ENCODE peak calls at places on chromosomes 13 and 19, in seven cellular contexts. W, U, M, T, I, J and G are unnamed samples.

GRCh38 chr13:73060251-73061160 is 1.7 kb downstream of the KLF5 start:
- DNase-seq in W (peak; percentile 33), U (peak; percentile 23), M (no peak), T (peak; percentile 23), I (peak; percentile 2), J (peak; percentile 30), G (peak; percentile 78)

GRCh38 chr19:34669305-34669704 is 7.7 kb downstream of the SCGB2B2 start:
- DNase-seq in W (no peak), U (no peak), M (no peak), T (no peak), I (no peak), J (peak; percentile 77), G (no peak)

GRCh38 chr19:33498391-33499000 is 23.1 kb downstream of the PEPD start:
- DNase-seq in W (no peak), U (no peak), M (no peak), T (no peak), I (no peak), J (no peak), G (no peak)

GRCh38 chr13:105804561-105805190 is 730.8 kb downstream of the EFNB2 start:
- DNase-seq in W (no peak), U (no peak), M (no peak), T (no peak), I (no peak), J (no peak), G (peak; percentile 55)

GRCh38 chr19:49157445-49158224 is at the start of gene TRPM4:
- DNase-seq in W (peak; percentile 92), U (peak; percentile 93), M (peak; percentile 96), T (peak; percentile 91), I (peak; percentile 16), J (peak; percentile 96), G (peak; percentile 88)

GRCh38 chr19:397321-397720 is 11.6 kb downstream of the C2CD4C start:
- DNase-seq in W (no peak), U (no peak), M (no peak), T (no peak), I (no peak), J (no peak), G (no peak)

GRCh38 chr19:55373993-55374757 is 2.5 kb upstream of the TMEM190 start:
- DNase-seq in W (no peak), U (no peak), M (no peak), T (no peak), I (no peak), J (no peak), G (no peak)

GRCh38 chr13:35818577-35819165 is 312.5 kb downstream of the DCLK1 start:
- DNase-seq in W (no peak), U (peak; percentile 50), M (no peak), T (no peak), I (no peak), J (no peak), G (no peak)

GRCh38 chr13:112754281-112755025 is 64.6 kb downstream of the ATP11A start:
- DNase-seq in W (no peak), U (no peak), M (no peak), T (no peak), I (no peak), J (no peak), G (no peak)

GRCh38 chr19:48833977-48834376 is 2.3 kb downstream of the HSD17B14 start:
- DNase-seq in W (no peak), U (no peak), M (no peak), T (no peak), I (no peak), J (no peak), G (no peak)

GRCh38 chr19:17097593-17098126 is 22.1 kb downstream of the MYO9B start:
- DNase-seq in W (no peak), U (no peak), M (no peak), T (no peak), I (no peak), J (no peak), G (peak; percentile 60)

GRCh38 chr13:41675306-41675705 is 218.0 kb downstream of the RGCC start:
- DNase-seq in W (no peak), U (no peak), M (no peak), T (no peak), I (no peak), J (no peak), G (no peak)

GRCh38 chr13:43374621-43375020 is 351.2 kb downstream of the DNAJC15 start:
- DNase-seq in W (no peak), U (peak; percentile 58), M (no peak), T (no peak), I (no peak), J (no peak), G (no peak)

GRCh38 chr13:50374517-50374916 is 359.3 kb downstream of the KCNRG start:
- DNase-seq in W (no peak), U (no peak), M (no peak), T (no peak), I (no peak), J (no peak), G (no peak)

GRCh38 chr13:88246239-88246638 is 575.1 kb downstream of the SLITRK5 start:
- DNase-seq in W (no peak), U (no peak), M (no peak), T (no peak), I (no peak), J (no peak), G (no peak)

GRCh38 chr13:114105351-114106225 is 26.8 kb downstream of the RASA3 start:
- DNase-seq in W (peak; percentile 14), U (no peak), M (no peak), T (peak; percentile 18), I (no peak), J (no peak), G (no peak)

GRCh38 chr13:52141299-52141698 is 12.4 kb upstream of the NEK5 start:
- DNase-seq in W (no peak), U (no peak), M (no peak), T (no peak), I (no peak), J (no peak), G (no peak)

GRCh38 chr13:26255717-26256277 is 1.9 kb downstream of the CDK8 start:
- DNase-seq in W (no peak), U (peak; percentile 23), M (no peak), T (no peak), I (no peak), J (no peak), G (no peak)

GRCh38 chr19:45020071-45020470 is 18.8 kb upstream of the CLASRP start:
- DNase-seq in W (no peak), U (no peak), M (no peak), T (no peak), I (no peak), J (no peak), G (no peak)

GRCh38 chr19:45021971-45022370 is 16.9 kb upstream of the CLASRP start:
- DNase-seq in W (no peak), U (no peak), M (no peak), T (no peak), I (no peak), J (no peak), G (no peak)

GRCh38 chr19:45023048-45023447 is 15.8 kb upstream of the CLASRP start:
- DNase-seq in W (no peak), U (peak; percentile 48), M (no peak), T (no peak), I (no peak), J (no peak), G (no peak)

GRCh38 chr19:45016388-45017314 is 15.4 kb downstream of the RELB start:
- DNase-seq in W (peak; percentile 59), U (peak; percentile 86), M (peak; percentile 40), T (peak; percentile 62), I (peak; percentile 65), J (peak; percentile 67), G (peak; percentile 89)

DNA sequence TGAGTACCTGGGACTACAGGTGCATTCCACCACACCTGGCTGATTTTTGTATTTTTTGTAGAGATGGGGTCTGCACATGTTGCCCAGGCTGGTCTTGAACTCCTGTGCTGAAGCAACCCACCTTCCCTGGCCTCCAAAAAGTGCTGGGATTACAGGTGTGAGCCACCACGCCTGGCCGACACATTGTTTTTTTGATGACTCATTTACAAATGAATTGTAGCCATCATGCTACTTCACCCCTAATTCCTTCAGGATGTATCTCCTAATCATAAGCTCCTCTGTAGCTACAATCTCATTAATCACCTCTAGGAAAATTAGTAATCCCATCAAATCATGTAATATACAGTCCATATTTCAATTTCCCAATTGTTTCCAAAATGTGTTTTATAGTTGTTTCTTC is 17.9 kb downstream of the RELB start:
- DNase-seq in W (no peak), U (no peak), M (no peak), T (no peak), I (no peak), J (no peak), G (no peak)
- H3K9me3 ChIP-seq in W (no peaks in the 10 kb centered on the region), U (no peaks in the 10 kb centered on the region), M (no peaks in the 10 kb centered on the region), T (no peaks in the 10 kb centered on the region), I (no peaks in the 10 kb centered on the region), J (no peaks in the 10 kb centered on the region), G (no peaks in the 10 kb centered on the region)

GRCh38 chr19:2721570-2722540 is 683 bp upstream of the DIRAS1 start:
- DNase-seq in W (no peak), U (no peak), M (no peak), T (no peak), I (no peak), J (no peak), G (no peak)
- H3K4me3 ChIP-seq in W (peak overlapping the region; percentile 38), U (peak overlapping the region; percentile 86), M (peak overlapping the region; percentile 73), T (peak overlapping the region; percentile 16), I (no peak overlapping the region), J (peak overlapping the region; percentile 14), G (peak overlapping the region; percentile 37)

GRCh38 chr13:44762946-44763345 is 186.8 kb upstream of the TSC22D1 start:
- DNase-seq in W (no peak), U (no peak), M (no peak), T (no peak), I (no peak), J (no peak), G (no peak)
- H3K36me3 ChIP-seq in W (no peaks in the 10 kb centered on the region), U (no peaks in the 10 kb centered on the region), M (no peaks in the 10 kb centered on the region), T (no peaks in the 10 kb centered on the region), I (no peaks in the 10 kb centered on the region), J (no peaks in the 10 kb centered on the region), G (no peaks in the 10 kb centered on the region)

GRCh38 chr13:18961383-18962117 is 220.1 kb downstream of the TUBA3C start:
- DNase-seq in W (no peak), U (no peak), M (no peak), T (no peak), I (no peak), J (no peak), G (no peak)

GRCh38 chr13:18962168-18962734 is 219.4 kb downstream of the TUBA3C start:
- DNase-seq in W (no peak), U (no peak), M (no peak), T (no peak), I (no peak), J (no peak), G (no peak)

GRCh38 chr13:18964942-18965341 is 216.7 kb downstream of the TUBA3C start:
- DNase-seq in W (no peak), U (no peak), M (no peak), T (no peak), I (no peak), J (no peak), G (no peak)

GRCh38 chr13:18960637-18961227 is 220.9 kb downstream of the TUBA3C start:
- DNase-seq in W (no peak), U (no peak), M (no peak), T (no peak), I (no peak), J (no peak), G (no peak)

DNA sequence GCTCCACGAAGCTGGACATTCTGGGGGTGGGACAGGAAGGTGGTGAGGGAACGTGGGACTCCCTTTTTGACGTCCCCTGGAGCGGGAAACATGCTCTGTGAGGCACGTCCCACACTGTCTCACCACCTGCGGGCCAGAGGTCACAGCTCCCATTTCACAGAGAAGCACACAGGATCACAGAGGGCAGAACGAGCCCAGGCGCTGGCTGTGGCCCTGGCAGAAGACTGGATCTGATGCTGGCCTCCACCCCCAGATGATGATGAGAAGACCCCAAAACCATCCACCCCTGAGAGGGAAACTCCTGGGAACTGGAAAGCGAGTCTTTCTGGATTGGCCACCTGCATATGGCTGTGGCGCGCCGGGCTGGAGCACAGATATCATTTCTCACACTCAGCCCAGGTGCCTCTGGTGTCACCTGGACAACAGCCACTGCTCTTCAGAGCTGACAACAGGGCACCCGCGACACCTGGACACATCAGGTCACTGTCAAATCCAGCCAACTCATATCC is 216.2 kb downstream of the TUBA3C start:
- DNase-seq in W (no peak), U (no peak), M (no peak), T (no peak), I (no peak), J (no peak), G (no peak)
- H3K9me3 ChIP-seq in W (no peaks in the 10 kb centered on the region), U (no peaks in the 10 kb centered on the region), M (no peaks in the 10 kb centered on the region), T (no peaks in the 10 kb centered on the region), I (no peaks in the 10 kb centered on the region), J (no peaks in the 10 kb centered on the region), G (no peaks in the 10 kb centered on the region)